ENCODE peak calls at places on chromosomes 6 and 20, in seven cellular contexts. One of them, this sample, is unnamed.

GRCh38 chr6:11331136-11331535 is 98.7 kb upstream of the NEDD9 start:
- DNase-seq in T-helper 2 cell: no peak
- DNase-seq in left ventricle myocardium inferior: no peak
- DNase-seq in T1000: no peak
- DNase-seq in EH: no peak
- DNase-seq in left lung: no peak
- DNase-seq in stimulated activated CD4-positive, alpha-beta T cell treated with anti-CD3 and anti-CD28 coated beads, Interleukin-4, amount 100 ng/mL, for 24 hours: no peak
- DNase-seq in this sample: no peak

GRCh38 chr6:11373208-11373607 is 140.7 kb upstream of the NEDD9 start:
- DNase-seq in EH: no peak
- DNase-seq in T1000: no peak
- DNase-seq in T-helper 2 cell: no peak
- DNase-seq in left ventricle myocardium inferior: no peak
- DNase-seq in stimulated activated CD4-positive, alpha-beta T cell treated with anti-CD3 and anti-CD28 coated beads, Interleukin-4, amount 100 ng/mL, for 24 hours: no peak
- DNase-seq in left lung: no peak
- DNase-seq in this sample: no peak

GRCh38 chr20:38196592-38196991 is 31.5 kb upstream of the TGM2 start:
- DNase-seq in T-helper 2 cell: no peak
- DNase-seq in left lung: peak; percentile 80
- DNase-seq in EH: peak; percentile 93
- DNase-seq in T1000: peak; percentile 82
- DNase-seq in left ventricle myocardium inferior: peak; percentile 82
- DNase-seq in stimulated activated CD4-positive, alpha-beta T cell treated with anti-CD3 and anti-CD28 coated beads, Interleukin-4, amount 100 ng/mL, for 24 hours: no peak
- DNase-seq in this sample: no peak

GRCh38 chr6:167031082-167031709 is 32.0 kb downstream of the CEP43 start:
- DNase-seq in EH: peak; percentile 20
- DNase-seq in left ventricle myocardium inferior: no peak
- DNase-seq in T-helper 2 cell: no peak
- DNase-seq in T1000: no peak
- DNase-seq in left lung: no peak
- DNase-seq in stimulated activated CD4-positive, alpha-beta T cell treated with anti-CD3 and anti-CD28 coated beads, Interleukin-4, amount 100 ng/mL, for 24 hours: no peak
- DNase-seq in this sample: no peak

GRCh38 chr6:44859901-44860410 is 468.2 kb upstream of the RUNX2 start:
- DNase-seq in T1000: no peak
- DNase-seq in stimulated activated CD4-positive, alpha-beta T cell treated with anti-CD3 and anti-CD28 coated beads, Interleukin-4, amount 100 ng/mL, for 24 hours: no peak
- DNase-seq in left lung: no peak
- DNase-seq in left ventricle myocardium inferior: no peak
- DNase-seq in EH: no peak
- DNase-seq in T-helper 2 cell: no peak
- DNase-seq in this sample: no peak

GRCh38 chr20:709864-710761 is 34.5 kb upstream of the SCRT2 start:
- DNase-seq in EH: no peak
- DNase-seq in left ventricle myocardium inferior: no peak
- DNase-seq in stimulated activated CD4-positive, alpha-beta T cell treated with anti-CD3 and anti-CD28 coated beads, Interleukin-4, amount 100 ng/mL, for 24 hours: no peak
- DNase-seq in T-helper 2 cell: no peak
- DNase-seq in T1000: no peak
- DNase-seq in left lung: no peak
- DNase-seq in this sample: no peak

GRCh38 chr6:88992741-88993557 is 29.5 kb upstream of the RNGTT start:
- DNase-seq in T-helper 2 cell: no peak
- DNase-seq in left ventricle myocardium inferior: no peak
- DNase-seq in left lung: no peak
- DNase-seq in T1000: no peak
- DNase-seq in EH: no peak
- DNase-seq in stimulated activated CD4-positive, alpha-beta T cell treated with anti-CD3 and anti-CD28 coated beads, Interleukin-4, amount 100 ng/mL, for 24 hours: no peak
- DNase-seq in this sample: no peak

GRCh38 chr20:34367155-34367554 is 4.1 kb downstream of the ITCH start:
- DNase-seq in left ventricle myocardium inferior: no peak
- DNase-seq in T-helper 2 cell: no peak
- DNase-seq in left lung: no peak
- DNase-seq in EH: no peak
- DNase-seq in T1000: no peak
- DNase-seq in stimulated activated CD4-positive, alpha-beta T cell treated with anti-CD3 and anti-CD28 coated beads, Interleukin-4, amount 100 ng/mL, for 24 hours: no peak
- DNase-seq in this sample: no peak

GRCh38 chr6:159695984-159696383 is 2.9 kb upstream of the SOD2 start:
- DNase-seq in T1000: no peak
- DNase-seq in stimulated activated CD4-positive, alpha-beta T cell treated with anti-CD3 and anti-CD28 coated beads, Interleukin-4, amount 100 ng/mL, for 24 hours: no peak
- DNase-seq in left lung: no peak
- DNase-seq in left ventricle myocardium inferior: no peak
- DNase-seq in EH: peak; percentile 70
- DNase-seq in T-helper 2 cell: no peak
- DNase-seq in this sample: no peak

GRCh38 chr20:32325706-32326506 is 32.2 kb upstream of the ASXL1 start:
- DNase-seq in left lung: no peak
- DNase-seq in T-helper 2 cell: no peak
- DNase-seq in T1000: no peak
- DNase-seq in stimulated activated CD4-positive, alpha-beta T cell treated with anti-CD3 and anti-CD28 coated beads, Interleukin-4, amount 100 ng/mL, for 24 hours: no peak
- DNase-seq in left ventricle myocardium inferior: no peak
- DNase-seq in EH: peak; percentile 90
- DNase-seq in this sample: peak; percentile 72

GRCh38 chr6:138293996-138294395 is 75.7 kb upstream of the PBOV1 start:
- DNase-seq in T1000: no peak
- DNase-seq in left ventricle myocardium inferior: no peak
- DNase-seq in stimulated activated CD4-positive, alpha-beta T cell treated with anti-CD3 and anti-CD28 coated beads, Interleukin-4, amount 100 ng/mL, for 24 hours: no peak
- DNase-seq in T-helper 2 cell: no peak
- DNase-seq in left lung: no peak
- DNase-seq in EH: peak; percentile 36
- DNase-seq in this sample: no peak

GRCh38 chr6:21748343-21749063 is 155.0 kb downstream of the SOX4 start:
- DNase-seq in left lung: no peak
- DNase-seq in EH: peak; percentile 34
- DNase-seq in T-helper 2 cell: no peak
- DNase-seq in left ventricle myocardium inferior: no peak
- DNase-seq in T1000: no peak
- DNase-seq in stimulated activated CD4-positive, alpha-beta T cell treated with anti-CD3 and anti-CD28 coated beads, Interleukin-4, amount 100 ng/mL, for 24 hours: no peak
- DNase-seq in this sample: peak; percentile 60

GRCh38 chr6:307065-307814 is 15.0 kb downstream of the DUSP22 start:
- DNase-seq in left ventricle myocardium inferior: no peak
- DNase-seq in T-helper 2 cell: no peak
- DNase-seq in T1000: no peak
- DNase-seq in stimulated activated CD4-positive, alpha-beta T cell treated with anti-CD3 and anti-CD28 coated beads, Interleukin-4, amount 100 ng/mL, for 24 hours: no peak
- DNase-seq in left lung: no peak
- DNase-seq in EH: no peak
- DNase-seq in this sample: no peak

GRCh38 chr20:50017576-50018248 is 34.9 kb downstream of the SNAI1 start:
- DNase-seq in left ventricle myocardium inferior: no peak
- DNase-seq in T1000: no peak
- DNase-seq in left lung: no peak
- DNase-seq in EH: no peak
- DNase-seq in stimulated activated CD4-positive, alpha-beta T cell treated with anti-CD3 and anti-CD28 coated beads, Interleukin-4, amount 100 ng/mL, for 24 hours: no peak
- DNase-seq in T-helper 2 cell: no peak
- DNase-seq in this sample: no peak

GRCh38 chr6:42805297-42805861 is 23.5 kb downstream of the BICRAL start:
- DNase-seq in stimulated activated CD4-positive, alpha-beta T cell treated with anti-CD3 and anti-CD28 coated beads, Interleukin-4, amount 100 ng/mL, for 24 hours: no peak
- DNase-seq in T-helper 2 cell: no peak
- DNase-seq in left lung: no peak
- DNase-seq in left ventricle myocardium inferior: no peak
- DNase-seq in T1000: no peak
- DNase-seq in EH: no peak
- DNase-seq in this sample: no peak

GRCh38 chr6:82363368-82364086 is at the start of gene TPBG:
- DNase-seq in T1000: peak; percentile 72
- DNase-seq in stimulated activated CD4-positive, alpha-beta T cell treated with anti-CD3 and anti-CD28 coated beads, Interleukin-4, amount 100 ng/mL, for 24 hours: peak; percentile 4
- DNase-seq in EH: peak; percentile 75
- DNase-seq in left ventricle myocardium inferior: peak; percentile 42
- DNase-seq in T-helper 2 cell: no peak
- DNase-seq in left lung: peak; percentile 49
- DNase-seq in this sample: no peak

GRCh38 chr6:163530406-163530805 is 115.9 kb downstream of the QKI start:
- DNase-seq in EH: no peak
- DNase-seq in left ventricle myocardium inferior: no peak
- DNase-seq in T1000: no peak
- DNase-seq in T-helper 2 cell: no peak
- DNase-seq in stimulated activated CD4-positive, alpha-beta T cell treated with anti-CD3 and anti-CD28 coated beads, Interleukin-4, amount 100 ng/mL, for 24 hours: no peak
- DNase-seq in left lung: no peak
- DNase-seq in this sample: no peak

GRCh38 chr6:106063448-106063850 is 22.7 kb upstream of the PRDM1 start:
- DNase-seq in stimulated activated CD4-positive, alpha-beta T cell treated with anti-CD3 and anti-CD28 coated beads, Interleukin-4, amount 100 ng/mL, for 24 hours: no peak
- DNase-seq in left lung: no peak
- DNase-seq in EH: peak; percentile 72
- DNase-seq in T-helper 2 cell: no peak
- DNase-seq in left ventricle myocardium inferior: no peak
- DNase-seq in T1000: no peak
- DNase-seq in this sample: no peak

GRCh38 chr20:19750907-19751636 is 7.0 kb upstream of the RIN2 start:
- DNase-seq in left ventricle myocardium inferior: no peak
- DNase-seq in T1000: no peak
- DNase-seq in stimulated activated CD4-positive, alpha-beta T cell treated with anti-CD3 and anti-CD28 coated beads, Interleukin-4, amount 100 ng/mL, for 24 hours: no peak
- DNase-seq in EH: no peak
- DNase-seq in left lung: no peak
- DNase-seq in T-helper 2 cell: no peak
- DNase-seq in this sample: no peak

GRCh38 chr6:130598021-130598989 is 228.9 kb upstream of the SMLR1 start:
- DNase-seq in T-helper 2 cell: no peak
- DNase-seq in left lung: no peak
- DNase-seq in left ventricle myocardium inferior: no peak
- DNase-seq in stimulated activated CD4-positive, alpha-beta T cell treated with anti-CD3 and anti-CD28 coated beads, Interleukin-4, amount 100 ng/mL, for 24 hours: no peak
- DNase-seq in EH: peak; percentile 21
- DNase-seq in T1000: no peak
- DNase-seq in this sample: no peak

GRCh38 chr6:132712366-132712765 is 1.5 kb downstream of the VNN1 start:
- DNase-seq in T-helper 2 cell: no peak
- DNase-seq in T1000: no peak
- DNase-seq in stimulated activated CD4-positive, alpha-beta T cell treated with anti-CD3 and anti-CD28 coated beads, Interleukin-4, amount 100 ng/mL, for 24 hours: no peak
- DNase-seq in left lung: no peak
- DNase-seq in left ventricle myocardium inferior: no peak
- DNase-seq in EH: peak; percentile 24
- DNase-seq in this sample: no peak

GRCh38 chr20:17896247-17896723 is 72.3 kb downstream of the SNX5 start:
- DNase-seq in EH: peak; percentile 45
- DNase-seq in T-helper 2 cell: no peak
- DNase-seq in stimulated activated CD4-positive, alpha-beta T cell treated with anti-CD3 and anti-CD28 coated beads, Interleukin-4, amount 100 ng/mL, for 24 hours: no peak
- DNase-seq in left lung: no peak
- DNase-seq in T1000: no peak
- DNase-seq in left ventricle myocardium inferior: no peak
- DNase-seq in this sample: no peak

GRCh38 chr20:46563170-46563847 is 12.9 kb upstream of the OCSTAMP start:
- DNase-seq in T-helper 2 cell: no peak
- DNase-seq in left ventricle myocardium inferior: no peak
- DNase-seq in stimulated activated CD4-positive, alpha-beta T cell treated with anti-CD3 and anti-CD28 coated beads, Interleukin-4, amount 100 ng/mL, for 24 hours: no peak
- DNase-seq in T1000: no peak
- DNase-seq in left lung: no peak
- DNase-seq in EH: no peak
- DNase-seq in this sample: no peak

GRCh38 chr20:45038747-45039469 is 62.0 kb downstream of the KCNS1 start:
- DNase-seq in T1000: no peak
- DNase-seq in left ventricle myocardium inferior: no peak
- DNase-seq in EH: peak; percentile 44
- DNase-seq in T-helper 2 cell: no peak
- DNase-seq in left lung: no peak
- DNase-seq in stimulated activated CD4-positive, alpha-beta T cell treated with anti-CD3 and anti-CD28 coated beads, Interleukin-4, amount 100 ng/mL, for 24 hours: no peak
- DNase-seq in this sample: no peak

GRCh38 chr20:47419953-47420352 is 63.5 kb upstream of the ZMYND8 start:
- DNase-seq in left ventricle myocardium inferior: no peak
- DNase-seq in T-helper 2 cell: no peak
- DNase-seq in EH: no peak
- DNase-seq in T1000: no peak
- DNase-seq in left lung: no peak
- DNase-seq in stimulated activated CD4-positive, alpha-beta T cell treated with anti-CD3 and anti-CD28 coated beads, Interleukin-4, amount 100 ng/mL, for 24 hours: no peak
- DNase-seq in this sample: no peak

GRCh38 chr20:37160683-37161082 is 18.4 kb upstream of the RPN2 start:
- DNase-seq in stimulated activated CD4-positive, alpha-beta T cell treated with anti-CD3 and anti-CD28 coated beads, Interleukin-4, amount 100 ng/mL, for 24 hours: no peak
- DNase-seq in left lung: no peak
- DNase-seq in left ventricle myocardium inferior: no peak
- DNase-seq in T1000: no peak
- DNase-seq in T-helper 2 cell: no peak
- DNase-seq in EH: no peak
- DNase-seq in this sample: no peak